ENCODE peak calls at places on chromosomes 12 and 14, in seven cellular contexts. N, I, D, R, S, E and B are unnamed samples.

GRCh38 chr12:77845831-77846230 is 15.1 kb downstream of the NAV3 start:
- DNase-seq in D (peak; percentile 73), S (no peak), E (no peak), N (no peak), I (no peak), R (peak; percentile 43), B (no peak)

GRCh38 chr12:108833757-108834472 is 23.5 kb downstream of the SSH1 start:
- DNase-seq in E (no peak), D (peak; percentile 76), S (no peak), N (no peak), I (no peak), R (peak; percentile 90), B (no peak)

GRCh38 chr14:101286271-101287018 is 274.9 kb upstream of the DIO3 start:
- DNase-seq in D (no peak), I (no peak), S (no peak), R (no peak), N (no peak), E (no peak), B (no peak)

GRCh38 chr14:44494125-44494524 is 13.0 kb downstream of the FSCB start:
- DNase-seq in R (no peak), E (no peak), S (no peak), N (no peak), D (peak; percentile 16), I (no peak), B (no peak)

GRCh38 chr14:39491134-39491541 is 58.9 kb upstream of the FBXO33 start:
- DNase-seq in R (peak; percentile 53), N (peak; percentile 22), E (peak; percentile 67), D (peak; percentile 55), S (no peak), I (no peak), B (no peak)

GRCh38 chr12:53750812-53751335 is 905 bp downstream of the CISTR start:
- DNase-seq in I (no peak), N (no peak), E (peak; percentile 67), R (no peak), D (peak; percentile 44), S (no peak), B (no peak)

GRCh38 chr14:27845241-27845850 is 921.2 kb upstream of the FOXG1 start:
- DNase-seq in E (no peak), R (no peak), N (no peak), I (no peak), D (no peak), S (no peak), B (no peak)

GRCh38 chr12:116257213-116257612 is 20.3 kb downstream of the MED13L start:
- DNase-seq in N (no peak), I (no peak), D (peak; percentile 66), E (no peak), R (peak; percentile 37), S (no peak), B (no peak)

GRCh38 chr14:93395227-93395626 is 35.5 kb upstream of the UNC79 start:
- DNase-seq in N (no peak), I (no peak), D (no peak), S (no peak), R (no peak), E (no peak), B (no peak)

GRCh38 chr12:17076335-17076734 is 470.4 kb upstream of the LMO3 start:
- DNase-seq in R (no peak), D (no peak), E (no peak), N (no peak), I (no peak), S (no peak), B (no peak)

GRCh38 chr12:6946920-6947374 is 3.1 kb downstream of the C12orf57 start:
- DNase-seq in S (no peak), R (no peak), N (no peak), D (no peak), I (no peak), E (no peak), B (no peak)
- H3K4me1 ChIP-seq in S (peaks cover 10% of the 10 kb centered on the region), R (peaks cover 15% of the 10 kb centered on the region), N (peaks cover 29% of the 10 kb centered on the region), D (peaks cover 28% of the 10 kb centered on the region), I (peaks cover 14% of the 10 kb centered on the region), E (peaks cover 20% of the 10 kb centered on the region), B (peaks cover 54% of the 10 kb centered on the region)

GRCh38 chr14:102925646-102926045 is 3.2 kb downstream of the AMN start:
- DNase-seq in R (no peak), S (no peak), N (no peak), E (no peak), D (no peak), I (no peak), B (no peak)

GRCh38 chr14:102922490-102923200 is at the start of gene AMN:
- DNase-seq in N (no peak), R (no peak), E (peak; percentile 48), D (no peak), I (peak; percentile 90), S (no peak), B (no peak)

GRCh38 chr14:102923201-102923919 is 897 bp downstream of the AMN start:
- DNase-seq in D (no peak), R (no peak), I (peak; percentile 45), E (peak; percentile 45), N (no peak), S (no peak), B (no peak)

GRCh38 chr14:102924632-102925588 is 2.4 kb downstream of the AMN start:
- DNase-seq in I (no peak), D (no peak), R (no peak), S (no peak), E (no peak), N (no peak), B (no peak)

DNA sequence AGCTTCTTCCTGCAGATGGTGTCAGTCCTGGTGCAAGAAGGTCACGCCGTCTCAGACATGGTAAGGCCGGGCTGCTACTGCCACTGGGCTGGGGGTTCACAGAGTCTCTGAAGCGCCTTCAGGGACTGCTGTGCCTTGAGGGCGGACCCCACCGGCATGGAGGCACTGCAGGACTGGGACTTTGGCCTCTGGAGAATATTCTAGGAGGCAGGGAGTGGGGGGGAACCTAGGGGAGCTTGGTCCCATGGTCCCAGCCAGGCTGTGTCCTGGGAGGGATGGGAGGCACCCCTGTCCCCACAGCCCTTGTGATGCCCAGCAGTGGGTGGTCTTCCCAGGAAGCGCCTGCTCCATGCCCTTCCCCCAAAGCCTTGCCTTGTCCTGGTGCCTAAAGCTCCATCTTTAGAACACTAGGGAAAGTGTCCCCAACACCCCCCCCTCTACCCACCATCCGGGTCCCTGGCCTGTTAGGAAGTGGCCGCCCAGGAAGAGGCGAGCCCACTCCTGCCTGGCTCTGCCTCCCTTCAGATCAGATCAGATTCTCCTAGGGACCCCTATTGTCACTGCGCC is 1.5 kb downstream of the AMN start:
- DNase-seq in E (no peak), N (no peak), I (peak; percentile 56), D (no peak), R (no peak), S (no peak), B (no peak)
- H3K4me3 ChIP-seq in E (peak overlapping the region; percentile 40), N (no peak overlapping the region), I (peak overlapping the region; percentile 42), D (no peak overlapping the region), R (no peak overlapping the region), S (no peak overlapping the region), B (no peak overlapping the region)

DNA sequence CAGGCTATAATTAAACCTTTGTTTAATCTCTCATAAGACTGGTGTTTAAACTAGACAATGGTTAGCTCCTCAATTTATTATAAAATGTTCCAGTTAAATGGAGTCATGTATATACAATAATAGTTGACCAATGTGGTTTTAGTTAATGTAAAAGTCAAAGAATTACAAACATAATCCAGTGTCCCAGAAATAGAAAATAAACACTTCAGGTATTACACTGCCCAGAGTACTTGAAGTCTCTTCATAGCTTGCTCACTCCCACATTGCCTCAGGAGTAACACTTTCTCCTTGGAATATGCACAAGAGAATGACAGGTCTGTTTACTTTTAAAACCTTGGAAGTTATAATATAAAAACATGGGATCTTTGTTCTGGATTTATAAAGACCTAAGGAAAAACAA is 60.5 kb downstream of the SLC38A1 start:
- DNase-seq in D (no peak), E (no peak), N (no peak), I (no peak), S (no peak), R (no peak), B (no peak)
- H3K9ac ChIP-seq in D (no peak overlapping the region), E (no peak overlapping the region), N (no peak overlapping the region), I (no peak overlapping the region), S (no peak overlapping the region), R (no peak overlapping the region), B (no peak overlapping the region)

DNA sequence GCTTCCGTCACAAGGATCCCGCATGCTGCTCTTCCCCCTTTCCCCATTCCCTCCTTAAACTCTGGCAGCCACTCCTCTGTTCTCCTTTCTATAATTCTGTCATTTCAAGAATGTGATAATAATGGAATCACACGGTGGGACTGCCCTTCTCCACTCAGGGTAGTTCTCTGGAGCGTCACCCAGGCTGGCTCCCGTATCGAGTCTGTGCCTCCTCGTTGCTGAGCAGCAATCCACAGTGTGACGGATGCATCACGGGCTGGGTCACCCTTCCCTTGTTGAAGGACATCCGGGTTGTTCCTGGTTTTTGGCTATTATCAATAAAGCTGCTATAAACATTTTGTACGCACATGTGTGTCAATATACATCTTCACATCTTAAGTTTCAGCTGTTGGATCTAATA is 5.7 kb upstream of the SYNE3 start:
- DNase-seq in E (no peak), I (no peak), N (no peak), S (no peak), R (no peak), D (no peak), B (no peak)
- H3K4me1 ChIP-seq in E (peaks cover under 1% of the 10 kb centered on the region), I (peaks cover 23% of the 10 kb centered on the region), N (peaks cover 31% of the 10 kb centered on the region), S (no peaks in the 10 kb centered on the region), R (peaks cover 29% of the 10 kb centered on the region), D (peaks cover 13% of the 10 kb centered on the region), B (peaks cover 36% of the 10 kb centered on the region)